ENCODE peak calls at places on chromosomes 4 and X, in ten cellular contexts. G is dorsolateral prefrontal cortex; E is AG04450; T is nucleus accumbens; Y is spleen; H is activated CD4-positive, CD25-positive, alpha-beta regulatory T cell treated with anti-CD3 and anti-CD28 coated beads, Interleukin-2, amount 50 U/mL, for 16 hours; V is stimulated activated CD8-positive, alpha-beta memory T cell treated with anti-CD3 and anti-CD28 coated beads, Interleukin-4, amount 100 ng/mL, for 24 hours; O is tibial artery; U is HS-27A; D is DMS 273 treated with DMSO at 0.1 percent for 48 hours. N is an unnamed sample.

GRCh38 chrX:144075432-144075831 is 191.6 kb downstream of the UBE2NL start:
- DNase-seq in G (no peak), E (no peak), T (no peak), Y (no peak), H (no peak), V (no peak), O (no peak), U (no peak), D (no peak), N (no peak)

GRCh38 chr4:140296871-140297570 is 76.4 kb upstream of the SCOC start:
- DNase-seq in G (peak; percentile 47), E (no peak), T (no peak), Y (no peak), H (no peak), V (no peak), O (no peak), U (no peak), D (no peak), N (no peak)

GRCh38 chrX:148417934-148418333 is 82.5 kb upstream of the AFF2 start:
- DNase-seq in G (no peak), E (no peak), T (no peak), Y (no peak), H (no peak), V (no peak), O (no peak), U (no peak), D (no peak), N (no peak)

GRCh38 chrX:1167918-1168481 is 44.4 kb downstream of the CRLF2 start:
- DNase-seq in G (no peak), E (no peak), T (no peak), Y (no peak), H (no peak), V (no peak), O (no peak), U (no peak), D (no peak), N (no peak)

GRCh38 chr4:93810340-93810992 is 18.1 kb upstream of the ATOH1 start:
- DNase-seq in G (no peak), E (no peak), T (no peak), Y (no peak), H (no peak), V (no peak), O (no peak), U (no peak), D (no peak), N (no peak)

GRCh38 chrX:56789518-56790070 is 60.6 kb downstream of the NBDY start:
- DNase-seq in G (no peak), E (no peak), T (no peak), Y (peak; percentile 56), H (no peak), V (no peak), O (no peak), U (no peak), D (no peak), N (no peak)

GRCh38 chr4:14883166-14883565 is 119.1 kb upstream of the CPEB2 start:
- DNase-seq in G (no peak), E (no peak), T (no peak), Y (no peak), H (no peak), V (no peak), O (no peak), U (no peak), D (no peak), N (no peak)

GRCh38 chrX:21996872-21997271 is 35.3 kb upstream of the PHEX start:
- DNase-seq in G (no peak), E (peak; percentile 37), T (peak; percentile 1), Y (no peak), H (no peak), V (no peak), O (peak; percentile 20), U (no peak), D (no peak), N (no peak)

GRCh38 chr4:101119141-101119540 is 228.2 kb downstream of the PPP3CA start:
- DNase-seq in G (no peak), E (no peak), T (no peak), Y (no peak), H (no peak), V (no peak), O (no peak), U (no peak), D (no peak), N (no peak)

GRCh38 chr4:8188743-8189550 is 10.1 kb upstream of the SH3TC1 start:
- DNase-seq in G (peak; percentile 32), E (no peak), T (peak; percentile 21), Y (no peak), H (no peak), V (no peak), O (peak; percentile 45), U (no peak), D (peak; percentile 91), N (no peak)

GRCh38 chrX:69186651-69187050 is 21.4 kb upstream of the PJA1 start:
- DNase-seq in G (no peak), E (no peak), T (no peak), Y (no peak), H (no peak), V (no peak), O (no peak), U (no peak), D (no peak), N (no peak)

GRCh38 chr4:38753021-38753806 is 29.6 kb downstream of the TLR10 start:
- DNase-seq in G (no peak), E (peak; percentile 96), T (peak; percentile 10), Y (no peak), H (no peak), V (no peak), O (peak; percentile 84), U (peak; percentile 88), D (peak; percentile 48), N (no peak)

GRCh38 chrX:28177202-28177601 is 196.0 kb upstream of the DCAF8L1 start:
- DNase-seq in G (no peak), E (no peak), T (no peak), Y (no peak), H (no peak), V (no peak), O (no peak), U (no peak), D (no peak), N (no peak)

GRCh38 chrX:133746593-133746992 is 238.8 kb downstream of the GPC3 start:
- DNase-seq in G (no peak), E (no peak), T (no peak), Y (no peak), H (no peak), V (no peak), O (no peak), U (no peak), D (no peak), N (no peak)

GRCh38 chrX:151227637-151228036 is 51.3 kb downstream of the GPR50 start:
- DNase-seq in G (no peak), E (no peak), T (no peak), Y (no peak), H (no peak), V (no peak), O (no peak), U (no peak), D (no peak), N (no peak)

GRCh38 chr4:141158219-141158618 is 24.9 kb upstream of the RNF150 start:
- DNase-seq in G (no peak), E (no peak), T (no peak), Y (no peak), H (no peak), V (no peak), O (no peak), U (peak; percentile 30), D (no peak), N (no peak)

GRCh38 chrX:16466640-16467432 is 183.1 kb upstream of the S100G start:
- DNase-seq in G (no peak), E (no peak), T (no peak), Y (no peak), H (no peak), V (no peak), O (no peak), U (no peak), D (no peak), N (no peak)

GRCh38 chr4:75637176-75637575 is 6.8 kb upstream of the CDKL2 start:
- DNase-seq in G (no peak), E (no peak), T (no peak), Y (no peak), H (no peak), V (no peak), O (no peak), U (no peak), D (no peak), N (no peak)

GRCh38 chr4:25795566-25796454 is 67.0 kb downstream of the SEL1L3 start:
- DNase-seq in G (no peak), E (peak; percentile 32), T (no peak), Y (no peak), H (no peak), V (no peak), O (no peak), U (peak; percentile 83), D (no peak), N (no peak)

GRCh38 chr4:181966084-181966483 is 277.1 kb upstream of the TENM3 start:
- DNase-seq in G (no peak), E (no peak), T (no peak), Y (no peak), H (no peak), V (no peak), O (no peak), U (peak; percentile 64), D (no peak), N (no peak)

GRCh38 chr4:89751416-89751815 is 85.5 kb downstream of the SNCA start:
- DNase-seq in G (no peak), E (no peak), T (no peak), Y (no peak), H (no peak), V (no peak), O (no peak), U (no peak), D (no peak), N (no peak)

GRCh38 chr4:26753642-26754041 is 107.0 kb upstream of the STIM2 start:
- DNase-seq in G (no peak), E (peak; percentile 42), T (no peak), Y (no peak), H (no peak), V (no peak), O (no peak), U (no peak), D (peak; percentile 19), N (no peak)

GRCh38 chr4:125043453-125043852 is 271.3 kb upstream of the FAT4 start:
- DNase-seq in G (no peak), E (no peak), T (no peak), Y (no peak), H (no peak), V (no peak), O (no peak), U (no peak), D (no peak), N (no peak)

GRCh38 chr4:121898150-121898549 is 27.9 kb upstream of the BBS7 start:
- DNase-seq in G (no peak), E (no peak), T (no peak), Y (peak; percentile 78), H (no peak), V (no peak), O (no peak), U (no peak), D (no peak), N (no peak)

GRCh38 chr4:183747931-183748664 is 89.0 kb downstream of the TRAPPC11 start:
- DNase-seq in G (no peak), E (no peak), T (no peak), Y (no peak), H (no peak), V (no peak), O (no peak), U (no peak), D (no peak), N (no peak)

GRCh38 chr4:42501624-42502401 is 104.5 kb downstream of the SHISA3 start:
- DNase-seq in G (no peak), E (no peak), T (no peak), Y (no peak), H (no peak), V (no peak), O (no peak), U (no peak), D (no peak), N (no peak)

N was measured in GM12891.